ENCODE peak calls at places on chromosomes 2 and 18, in five cellular contexts. B is amniotic epithelial cell, G is NCI-H1436 treated with DMSO at 0.1 percent for 48 hours, A is AG09309, W is heart left ventricle. Z is an unnamed sample.

GRCh38 chr2:1492696-1493095 is 79.4 kb downstream of the TPO start:
- DNase-seq in B (no peak), G (no peak), A (no peak), W (no peak), Z (no peak)

GRCh38 chr2:146677280-146677679 is 1167.5 kb upstream of the ACVR2A start:
- DNase-seq in B (peak), G (no peak), A (no peak), W (no peak), Z (peak)

GRCh38 chr2:202237787-202238233 is 587 bp downstream of the SUMO1 start:
- DNase-seq in B (peak), G (no peak), A (no peak), W (peak), Z (peak)

GRCh38 chr2:233823731-233824121 is 30.6 kb downstream of the HJURP start:
- DNase-seq in B (no peak), G (no peak), A (no peak), W (no peak), Z (no peak)

GRCh38 chr2:127037456-127037855 is 69.5 kb downstream of the BIN1 start:
- DNase-seq in B (no peak), G (no peak), A (no peak), W (no peak), Z (peak)

GRCh38 chr2:129396980-129397599 is 582.4 kb upstream of the RAB6C start:
- DNase-seq in B (peak), G (no peak), A (no peak), W (peak), Z (no peak)

GRCh38 chr2:111670776-111671175 is 213.2 kb downstream of the ANAPC1 start:
- DNase-seq in B (no peak), G (no peak), A (no peak), W (no peak), Z (no peak)

GRCh38 chr2:45003586-45004568 is 5.4 kb downstream of the SIX2 start:
- DNase-seq in B (no peak), G (no peak), A (no peak), W (no peak), Z (no peak)

GRCh38 chr2:237670641-237671040 is 43.3 kb downstream of the LRRFIP1 start:
- DNase-seq in B (no peak), G (no peak), A (no peak), W (peak), Z (no peak)

GRCh38 chr2:72078773-72079172 is 68.9 kb downstream of the CYP26B1 start:
- DNase-seq in B (no peak), G (no peak), A (no peak), W (no peak), Z (no peak)

GRCh38 chr18:56034954-56035353 is 447.0 kb upstream of the TCF4 start:
- DNase-seq in B (no peak), G (no peak), A (no peak), W (no peak), Z (no peak)

GRCh38 chr18:23200751-23201150 is 65.5 kb downstream of the CABLES1 start:
- DNase-seq in B (peak), G (no peak), A (no peak), W (no peak), Z (no peak)

GRCh38 chr2:47082976-47083375 is 72.1 kb downstream of the STPG4 start:
- DNase-seq in B (no peak), G (no peak), A (no peak), W (no peak), Z (no peak)

GRCh38 chr2:28188436-28188835 is 204.2 kb upstream of the FOSL2 start:
- DNase-seq in B (no peak), G (no peak), A (no peak), W (no peak), Z (no peak)

GRCh38 chr2:29733945-29734344 is 187.4 kb downstream of the ALK start:
- DNase-seq in B (no peak), G (no peak), A (no peak), W (no peak), Z (no peak)

GRCh38 chr2:224017976-224018375 is 21.1 kb downstream of the SERPINE2 start:
- DNase-seq in B (no peak), G (no peak), A (no peak), W (no peak), Z (no peak)

GRCh38 chr2:48613211-48613610 is 4.4 kb upstream of the GTF2A1L start:
- DNase-seq in B (no peak), G (no peak), A (no peak), W (no peak), Z (no peak)

GRCh38 chr2:101251844-101252407 is 760 bp upstream of the CNOT11 start:
- DNase-seq in B (no peak), G (peak), A (no peak), W (no peak), Z (peak)

GRCh38 chr2:143732076-143732475 is 602.9 kb downstream of the ARHGAP15 start:
- DNase-seq in B (peak), G (no peak), A (no peak), W (no peak), Z (peak)

GRCh38 chr2:113160962-113161361 is 12.8 kb upstream of the PSD4 start:
- DNase-seq in B (no peak), G (no peak), A (no peak), W (no peak), Z (no peak)

GRCh38 chr2:112794131-112794733 is 9.9 kb upstream of the IL1A start:
- DNase-seq in B (peak), G (no peak), A (peak), W (peak), Z (peak)

GRCh38 chr2:230893338-230893737 is 28.6 kb downstream of the ITM2C start:
- DNase-seq in B (no peak), G (no peak), A (no peak), W (no peak), Z (no peak)

GRCh38 chr2:65429799-65430514 is 2.4 kb downstream of the SPRED2 start:
- DNase-seq in B (no peak), G (no peak), A (no peak), W (peak), Z (no peak)

GRCh38 chr2:64328415-64328722 is 125.6 kb upstream of the LGALSL start:
- DNase-seq in B (no peak), G (no peak), A (no peak), W (peak), Z (no peak)

GRCh38 chr2:72141881-72142742 is 5.5 kb downstream of the CYP26B1 start:
- DNase-seq in B (no peak), G (no peak), A (no peak), W (no peak), Z (no peak)

GRCh38 chr2:127909019-127909418 is 23.3 kb upstream of the AMMECR1L start:
- DNase-seq in B (no peak), G (no peak), A (no peak), W (no peak), Z (no peak)

GRCh38 chr2:85529809-85530208 is 9.2 kb upstream of the MAT2A start:
- DNase-seq in B (no peak), G (no peak), A (no peak), W (no peak), Z (no peak)

GRCh38 chr2:239983004-239983778 is 42.0 kb downstream of the NDUFA10 start:
- DNase-seq in B (no peak), G (no peak), A (no peak), W (no peak), Z (no peak)